ENCODE peak calls at places on chromosomes 7 and 10, in four cellular contexts. Z is PC-3, J is adrenal gland, F is heart right ventricle. T is an unnamed sample.
A peak's percentile ranks its signal among the peaks of the same experiment; 100 is the strongest.

GRCh38 chr7:116713918-116714317 is 41.9 kb downstream of the MET start:
- DNase-seq in Z (peak; percentile 21), J (no peak), F (no peak), T (no peak)

GRCh38 chr10:15346440-15347141 is 24.5 kb downstream of the FAM171A1 start:
- DNase-seq in Z (no peak), J (no peak), F (no peak), T (no peak)

GRCh38 chr10:3391657-3392056 is 219.1 kb upstream of the PITRM1 start:
- DNase-seq in Z (no peak), J (no peak), F (no peak), T (no peak)

GRCh38 chr10:17425584-17426262 is 28.7 kb downstream of the ST8SIA6 start:
- DNase-seq in Z (no peak), J (no peak), F (no peak), T (no peak)

GRCh38 chr7:12317675-12318074 is 86.0 kb downstream of the VWDE start:
- DNase-seq in Z (no peak), J (no peak), F (no peak), T (no peak)

GRCh38 chr7:136956232-136956631 is 87.8 kb downstream of the CHRM2 start:
- DNase-seq in Z (peak; percentile 76), J (no peak), F (no peak), T (no peak)

GRCh38 chr7:115004121-115004520 is 82.2 kb downstream of the MDFIC start:
- DNase-seq in Z (peak; percentile 85), J (no peak), F (no peak), T (no peak)

GRCh38 chr7:20172736-20173334 is 44.3 kb downstream of the MACC1 start:
- DNase-seq in Z (peak; percentile 74), J (peak; percentile 58), F (no peak), T (no peak)

GRCh38 chr10:27744478-27745379 is 890 bp downstream of the MKX start:
- DNase-seq in Z (peak; percentile 29), J (peak; percentile 33), F (no peak), T (no peak)

GRCh38 chr10:79193694-79194382 is 125.1 kb downstream of the ZMIZ1 start:
- DNase-seq in Z (no peak), J (no peak), F (no peak), T (no peak)

GRCh38 chr7:118109607-118110006 is 74.4 kb upstream of the LSM8 start:
- DNase-seq in Z (peak; percentile 78), J (no peak), F (no peak), T (no peak)

GRCh38 chr10:18140957-18141888 is 999 bp downstream of the CACNB2 start:
- DNase-seq in Z (peak; percentile 4), J (no peak), F (peak; percentile 14), T (no peak)

GRCh38 chr10:71998840-71999194 is 34.6 kb downstream of the CHST3 start:
- DNase-seq in Z (peak; percentile 86), J (peak; percentile 80), F (peak; percentile 55), T (no peak)

GRCh38 chr10:72735288-72735926 is 43.5 kb downstream of the MCU start:
- DNase-seq in Z (no peak), J (no peak), F (no peak), T (no peak)

GRCh38 chr10:29949411-29950011 is 109.9 kb downstream of the JCAD start:
- DNase-seq in Z (peak; percentile 89), J (no peak), F (no peak), T (no peak)

DNA sequence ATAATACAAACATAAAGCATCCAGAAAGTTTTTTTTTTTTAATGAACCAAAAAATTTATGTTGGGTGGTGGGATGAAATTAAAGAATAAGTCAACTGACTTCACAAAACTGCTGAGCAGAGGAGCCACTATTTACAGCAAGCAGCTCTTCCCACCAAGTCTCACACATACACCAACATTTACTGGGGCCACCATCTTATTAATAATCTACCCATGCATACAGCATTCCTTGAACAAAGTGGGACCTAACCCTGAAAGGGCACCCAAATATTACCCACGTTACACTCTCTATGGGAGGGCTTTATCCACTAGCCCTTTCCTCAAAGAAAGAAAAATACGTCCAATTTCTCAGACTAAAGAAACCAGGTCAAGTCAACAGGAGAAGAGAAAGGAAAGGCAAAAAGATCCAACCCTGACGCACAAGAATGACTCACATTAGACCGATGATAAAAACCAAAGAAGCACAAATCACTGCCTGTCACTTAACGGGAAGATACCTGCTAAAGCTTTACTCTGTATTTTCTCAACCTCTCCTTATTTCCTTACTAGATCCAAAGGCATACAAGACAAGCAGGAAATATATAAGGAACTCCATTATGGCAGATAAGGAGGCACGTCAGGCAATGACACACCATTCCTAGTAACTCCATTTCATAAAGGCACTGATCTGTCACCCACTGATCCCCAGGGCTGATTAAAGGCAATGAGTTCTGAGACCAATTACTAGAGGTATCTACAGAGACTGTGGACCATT is 141.8 kb upstream of the ASAH2 start:
- DNase-seq in Z (peak; percentile 94), J (no peak), F (no peak), T (no peak)
- H3K27ac ChIP-seq in Z (peak overlapping the region; percentile 81), J (peak overlapping the region; percentile 78), F (no peak overlapping the region), T (no peak overlapping the region)

DNA sequence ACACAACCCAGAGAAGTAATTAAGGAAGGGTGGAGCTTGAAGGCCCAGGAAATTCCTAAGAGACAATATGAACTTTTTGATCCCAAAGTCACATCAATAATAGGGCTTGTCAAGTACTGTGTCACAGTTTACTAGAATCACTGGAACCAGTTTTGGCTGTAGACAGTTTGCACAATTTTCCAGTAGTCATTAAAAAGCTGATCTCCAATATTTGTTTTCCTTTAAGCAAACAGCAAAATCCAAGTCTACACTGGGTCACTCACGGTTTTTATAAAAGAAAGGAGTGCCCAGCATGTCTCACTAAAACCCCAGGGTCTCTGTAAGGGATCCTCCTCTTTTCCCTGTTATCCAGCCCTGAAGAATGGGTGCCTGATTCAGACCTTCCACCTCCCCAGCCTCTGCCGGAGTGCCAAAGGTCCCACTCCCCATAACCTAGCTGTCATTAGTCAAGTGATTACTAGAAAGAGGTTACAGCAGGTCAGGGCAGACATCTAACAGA is 640 bp downstream of the SLC25A16 start:
- DNase-seq in Z (peak; percentile 33), J (no peak), F (no peak), T (no peak)
- H3K27ac ChIP-seq in Z (peak overlapping the region; percentile 45), J (peak overlapping the region; percentile 89), F (peak overlapping the region; percentile 92), T (peak overlapping the region; percentile 96)

GRCh38 chr10:514137-514671 is 175.3 kb downstream of the DIP2C start:
- DNase-seq in Z (no peak), J (no peak), F (no peak), T (no peak)
- H3K27ac ChIP-seq in Z (no peak overlapping the region), J (no peak overlapping the region), F (no peak overlapping the region), T (no peak overlapping the region)

GRCh38 chr7:158651968-158652555 is 52.5 kb downstream of the NCAPG2 start:
- DNase-seq in Z (no peak), J (no peak), F (no peak), T (no peak)

GRCh38 chr7:158655931-158656441 is 48.6 kb downstream of the NCAPG2 start:
- DNase-seq in Z (peak; percentile 13), J (no peak), F (no peak), T (no peak)

GRCh38 chr7:158658475-158658874 is 46.1 kb downstream of the NCAPG2 start:
- DNase-seq in Z (no peak), J (no peak), F (no peak), T (no peak)

GRCh38 chr7:158657189-158657746 is 47.3 kb downstream of the NCAPG2 start:
- DNase-seq in Z (no peak), J (no peak), F (no peak), T (no peak)

GRCh38 chr7:158655507-158655906 is 49.1 kb downstream of the NCAPG2 start:
- DNase-seq in Z (no peak), J (no peak), F (no peak), T (no peak)
- H3K27ac ChIP-seq in Z (no peak overlapping the region), J (no peak overlapping the region), F (no peak overlapping the region), T (no peak overlapping the region)

GRCh38 chr10:63228237-63228636 is 95.1 kb downstream of the NRBF2 start:
- DNase-seq in Z (no peak), J (no peak), F (no peak), T (no peak)
- H3K27ac ChIP-seq in Z (peak overlapping the region; percentile 38), J (no peak overlapping the region), F (no peak overlapping the region), T (no peak overlapping the region)

GRCh38 chr10:124732931-124733536 is 11.1 kb downstream of the FAM53B start:
- DNase-seq in Z (no peak), J (peak; percentile 78), F (peak; percentile 57), T (peak; percentile 76)

GRCh38 chr10:124734311-124735166 is 9.6 kb downstream of the FAM53B start:
- DNase-seq in Z (no peak), J (no peak), F (no peak), T (peak; percentile 15)

GRCh38 chr10:124735491-124736286 is 8.5 kb downstream of the FAM53B start:
- DNase-seq in Z (no peak), J (no peak), F (no peak), T (no peak)

GRCh38 chr10:124731551-124731950 is 12.6 kb downstream of the FAM53B start:
- DNase-seq in Z (no peak), J (no peak), F (no peak), T (no peak)

GRCh38 chr10:124733566-124734245 is 10.5 kb downstream of the FAM53B start:
- DNase-seq in Z (no peak), J (no peak), F (no peak), T (no peak)
- H3K27ac ChIP-seq in Z (no peak overlapping the region), J (peak overlapping the region; percentile 82), F (peak overlapping the region; percentile 82), T (peak overlapping the region; percentile 73)

DNA sequence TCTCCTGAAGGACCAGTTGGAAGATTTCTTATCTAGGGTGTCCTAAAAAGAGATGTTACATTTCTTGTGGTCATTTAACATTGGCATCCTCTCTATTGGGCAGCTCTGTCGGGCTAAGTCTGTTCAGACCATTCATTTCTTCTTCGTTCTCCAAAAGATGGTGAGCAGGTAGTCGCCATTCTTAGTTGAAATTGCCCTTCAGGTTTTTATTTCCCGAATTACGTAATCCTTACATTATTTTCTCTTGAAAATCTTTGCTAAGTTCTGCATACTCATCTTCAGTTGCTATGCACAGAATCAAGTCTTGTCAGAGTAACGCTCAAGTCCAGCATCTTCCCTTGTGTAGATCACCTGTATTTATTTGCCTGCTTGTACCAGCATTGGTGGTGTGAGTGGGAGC is 53.6 kb downstream of the DAGLB start:
- DNase-seq in Z (no peak), J (no peak), F (no peak), T (no peak)
- H3K27ac ChIP-seq in Z (peak overlapping the region; percentile 98), J (peak overlapping the region; percentile 73), F (peak overlapping the region; percentile 78), T (peak overlapping the region; percentile 85)

DNA sequence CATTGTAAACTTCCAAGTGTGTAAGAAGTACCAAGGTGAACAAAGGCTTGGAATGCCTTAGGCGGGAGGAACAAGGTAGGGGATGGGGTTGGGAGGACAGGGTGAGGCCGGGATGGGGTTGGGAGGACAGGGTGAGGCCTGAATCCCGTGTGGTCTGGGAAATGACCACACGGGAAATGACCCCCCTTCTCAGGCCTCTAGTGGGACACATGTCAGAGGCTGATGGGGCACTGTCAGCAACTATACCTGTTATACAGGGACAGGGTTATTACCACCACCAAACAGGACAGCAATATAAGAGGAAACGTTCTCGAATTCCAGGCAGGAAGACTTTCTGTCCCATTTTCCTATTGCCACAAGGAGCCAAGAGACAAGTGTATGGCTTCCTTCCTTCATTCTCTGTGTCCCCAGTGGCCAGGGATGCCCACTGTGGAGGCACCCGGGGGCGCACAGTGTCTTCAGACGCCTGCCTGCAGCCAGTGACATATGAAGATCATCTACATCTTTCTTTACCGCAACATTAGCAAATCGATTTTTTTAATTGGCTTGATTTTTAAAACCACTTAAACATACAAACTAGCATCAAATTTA is 1.3 kb downstream of the MKI67 start:
- DNase-seq in Z (peak; percentile 33), J (no peak), F (no peak), T (no peak)
- H3K27ac ChIP-seq in Z (no peak overlapping the region), J (no peak overlapping the region), F (no peak overlapping the region), T (no peak overlapping the region)

GRCh38 chr10:114615600-114616007 is 42.5 kb downstream of the ABLIM1 start:
- DNase-seq in Z (no peak), J (no peak), F (no peak), T (no peak)
- H3K27ac ChIP-seq in Z (no peak overlapping the region), J (peak overlapping the region; percentile 1), F (peak overlapping the region; percentile 8), T (no peak overlapping the region)

T was measured in breast epithelium.